ENCODE peak calls at places on chromosomes 7 and 10, in seven cellular contexts. F, S, R, J, U, V and N are unnamed samples.

GRCh38 chr10:108544500-108545120 is 1378.7 kb downstream of the XPNPEP1 start:
- DNase-seq in J (peak; percentile 30), F (peak; percentile 63), S (peak; percentile 69), U (no peak), V (peak; percentile 66), R (no peak), N (peak; percentile 78)

GRCh38 chr7:110786576-110786975 is 304.4 kb upstream of the LRRN3 start:
- DNase-seq in V (no peak), U (peak; percentile 89), S (no peak), F (no peak), R (no peak), J (no peak), N (no peak)

GRCh38 chr10:118734477-118734876 is 20.3 kb downstream of the CACUL1 start:
- DNase-seq in V (no peak), F (no peak), U (no peak), S (no peak), R (no peak), J (no peak), N (no peak)

GRCh38 chr10:128047991-128048826 is 78.0 kb downstream of the MKI67 start:
- DNase-seq in J (no peak), R (no peak), V (peak; percentile 39), F (no peak), S (no peak), U (peak; percentile 3), N (no peak)

GRCh38 chr10:92239600-92240288 is 51.1 kb downstream of the CPEB3 start:
- DNase-seq in R (no peak), S (peak; percentile 35), U (no peak), V (peak; percentile 44), J (peak; percentile 25), F (peak; percentile 37), N (peak; percentile 72)

GRCh38 chr7:69412331-69413146 is 185.7 kb upstream of the AUTS2 start:
- DNase-seq in V (no peak), F (peak; percentile 71), U (no peak), J (no peak), S (no peak), R (no peak), N (no peak)

GRCh38 chr10:74882831-74883230 is 56.4 kb downstream of the KAT6B start:
- DNase-seq in R (no peak), F (no peak), J (no peak), U (no peak), S (no peak), V (no peak), N (no peak)

GRCh38 chr7:43890468-43890867 is 15.9 kb downstream of the URGCP start:
- DNase-seq in V (no peak), U (no peak), R (no peak), F (no peak), S (no peak), J (no peak), N (no peak)

GRCh38 chr7:149823191-149823630 is 15.0 kb upstream of the ZNF862 start:
- DNase-seq in J (no peak), U (no peak), S (no peak), F (peak; percentile 59), R (no peak), V (no peak), N (no peak)

GRCh38 chr10:112713411-112713810 is 236.6 kb upstream of the TCF7L2 start:
- DNase-seq in V (no peak), R (no peak), F (no peak), J (no peak), U (no peak), S (no peak), N (no peak)

GRCh38 chr10:112376578-112376855 is 2.6 kb downstream of the ACSL5 start:
- DNase-seq in F (peak; percentile 8), R (no peak), J (no peak), S (no peak), U (no peak), V (no peak), N (no peak)

GRCh38 chr7:91979590-91979989 is 38.9 kb downstream of the AKAP9 start:
- DNase-seq in J (no peak), V (no peak), S (no peak), F (no peak), U (no peak), R (no peak), N (no peak)

GRCh38 chr7:46191776-46192175 is 270.7 kb upstream of the IGFBP3 start:
- DNase-seq in J (no peak), S (no peak), R (no peak), U (no peak), F (no peak), V (no peak), N (no peak)

GRCh38 chr7:2190531-2190930 is 42.2 kb downstream of the MAD1L1 start:
- DNase-seq in J (no peak), U (no peak), R (no peak), S (no peak), V (no peak), F (no peak), N (no peak)

GRCh38 chr7:104548861-104549260 is 220.5 kb downstream of the LHFPL3 start:
- DNase-seq in S (no peak), J (no peak), F (no peak), R (no peak), V (no peak), U (peak; percentile 12), N (no peak)

GRCh38 chr10:22259280-22259679 is 41.5 kb upstream of the EBLN1 start:
- DNase-seq in U (no peak), J (no peak), V (no peak), S (no peak), R (no peak), F (peak; percentile 40), N (no peak)

GRCh38 chr7:149732111-149732561 is 41.3 kb downstream of the ZNF467 start:
- DNase-seq in U (no peak), J (no peak), S (no peak), V (no peak), F (no peak), R (no peak), N (no peak)

GRCh38 chr10:121167534-121168243 is 316.5 kb downstream of the WDR11 start:
- DNase-seq in R (no peak), J (no peak), U (no peak), S (no peak), V (peak; percentile 34), F (no peak), N (no peak)

GRCh38 chr7:450741-451140 is 68.9 kb downstream of the PDGFA start:
- DNase-seq in R (no peak), F (no peak), S (no peak), U (no peak), J (peak; percentile 5), V (no peak), N (no peak)

GRCh38 chr7:74068378-74069085 is 15.1 kb upstream of the LIMK1 start:
- DNase-seq in S (no peak), U (no peak), J (no peak), R (no peak), V (no peak), F (no peak), N (no peak)

GRCh38 chr7:5284304-5285281 is 1.9 kb downstream of the SLC29A4 start:
- DNase-seq in S (peak; percentile 63), F (peak; percentile 73), V (peak; percentile 65), R (no peak), J (peak; percentile 12), U (peak; percentile 85), N (no peak)

GRCh38 chr10:60122190-60122589 is 215.8 kb upstream of the CCDC6 start:
- DNase-seq in V (no peak), S (no peak), U (no peak), J (no peak), F (no peak), R (no peak), N (no peak)

GRCh38 chr7:66429498-66430163 is 199.1 kb upstream of the KCTD7 start:
- DNase-seq in J (no peak), R (no peak), V (no peak), S (no peak), U (no peak), F (no peak), N (no peak)

GRCh38 chr7:151884276-151885201 is 7.6 kb upstream of the PRKAG2 start:
- DNase-seq in U (no peak), R (no peak), V (no peak), F (no peak), J (no peak), S (no peak), N (no peak)

GRCh38 chr7:11474902-11475585 is 357.0 kb downstream of the THSD7A start:
- DNase-seq in F (no peak), R (no peak), J (no peak), S (no peak), U (no peak), V (no peak), N (no peak)

GRCh38 chr7:128108129-128108528 is 76.9 kb upstream of the LRRC4 start:
- DNase-seq in J (no peak), V (no peak), S (no peak), F (no peak), U (peak; percentile 58), R (no peak), N (no peak)

GRCh38 chr7:11416641-11417040 is 415.4 kb downstream of the THSD7A start:
- DNase-seq in F (no peak), U (no peak), J (no peak), R (no peak), S (no peak), V (no peak), N (no peak)